ENCODE peak calls at places on chromosomes 16 and 17, in nine cellular contexts. C is brain microvascular endothelial cell, I is heart left ventricle, R is PC-3, A is sigmoid colon, K is cardiac muscle cell, J is upper lobe of right lung, V is lower leg skin, W is heart right ventricle. X is an unnamed sample.

GRCh38 chr17:11871773-11872172 is 125.5 kb downstream of the ZNF18 start:
- DNase-seq in J (no peak), V (no peak), K (no peak), W (no peak), R (no peak), C (no peak), A (no peak), I (no peak), X (no peak)

GRCh38 chr17:35257080-35257701 is 14.3 kb downstream of the SLFN5 start:
- DNase-seq in J (no peak), K (peak), W (peak), C (peak), I (no peak), V (no peak), A (peak), R (peak), X (peak)

GRCh38 chr17:42202696-42203095 is 8.4 kb upstream of the GHDC start:
- DNase-seq in V (no peak), J (no peak), R (no peak), C (no peak), K (no peak), I (no peak), A (no peak), W (no peak), X (no peak)

GRCh38 chr16:55056585-55057520 is 126.2 kb downstream of the IRX5 start:
- DNase-seq in W (no peak), R (no peak), K (peak), J (peak), C (no peak), V (peak), I (no peak), A (peak), X (no peak)

GRCh38 chr16:87575027-87575804 is 27.1 kb upstream of the JPH3 start:
- DNase-seq in A (no peak), J (no peak), V (no peak), I (no peak), W (no peak), C (no peak), R (no peak), K (peak), X (no peak)

GRCh38 chr16:85908444-85908843 is 9.5 kb downstream of the IRF8 start:
- DNase-seq in C (no peak), W (no peak), I (no peak), J (no peak), A (peak), V (no peak), R (no peak), K (no peak), X (no peak)

GRCh38 chr17:59632398-59632797 is 12.7 kb downstream of the CLTC start:
- DNase-seq in A (no peak), V (no peak), C (no peak), W (no peak), R (no peak), I (no peak), J (no peak), K (no peak), X (no peak)

GRCh38 chr17:28716740-28717577 is 709 bp downstream of the RAB34 start:
- DNase-seq in J (peak), I (no peak), C (peak), W (peak), K (peak), V (peak), R (peak), A (peak), X (no peak)

GRCh38 chr16:51538707-51539604 is 387.9 kb upstream of the SALL1 start:
- DNase-seq in V (no peak), R (peak), I (no peak), W (no peak), C (peak), A (no peak), J (no peak), K (peak), X (no peak)

DNA sequence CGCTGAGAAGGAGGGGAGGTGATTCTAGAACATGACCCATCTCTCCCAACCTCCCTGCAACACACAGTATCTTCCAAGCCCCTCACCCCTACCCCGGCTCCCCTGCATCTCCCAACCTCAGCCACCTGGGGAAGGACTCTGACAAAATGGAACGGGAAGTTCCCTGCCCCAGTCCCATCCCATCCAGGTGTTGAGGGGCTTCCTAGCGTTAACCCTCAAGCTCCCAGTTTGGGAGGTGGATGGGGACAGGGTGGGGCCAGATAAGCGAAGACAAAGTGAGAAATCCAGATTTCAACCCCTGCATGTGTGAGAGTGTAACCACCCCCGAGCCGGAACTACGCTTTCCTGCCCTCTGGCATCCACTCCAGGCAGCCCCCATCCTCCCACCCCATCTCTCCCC is 1.8 kb downstream of the ZSCAN10 start:
- DNase-seq in K (no peak), I (no peak), A (no peak), J (no peak), C (no peak), V (no peak), R (no peak), W (no peak), X (no peak)
- H3K4me3 ChIP-seq in K (no peak), I (no peak), A (no peak), J (no peak), C (no peak), V (no peak), R (no peak), W (no peak), X (no peak)

GRCh38 chr16:1764971-1765370 is 6.4 kb downstream of the NME3 start:
- DNase-seq in V (no peak), A (no peak), R (no peak), I (no peak), W (no peak), K (no peak), J (no peak), C (no peak), X (no peak)

GRCh38 chr16:1765826-1766225 is 5.5 kb downstream of the NME3 start:
- DNase-seq in R (no peak), J (no peak), A (no peak), V (no peak), I (no peak), K (no peak), C (no peak), W (no peak), X (no peak)

GRCh38 chr16:1762879-1763520 is 8.3 kb downstream of the NME3 start:
- DNase-seq in J (no peak), I (no peak), C (no peak), A (no peak), R (no peak), V (no peak), K (no peak), W (no peak), X (peak)

GRCh38 chr16:1762196-1762878 is 9.0 kb downstream of the NME3 start:
- DNase-seq in V (no peak), J (no peak), A (no peak), R (no peak), I (no peak), K (no peak), C (no peak), W (no peak), X (no peak)

DNA sequence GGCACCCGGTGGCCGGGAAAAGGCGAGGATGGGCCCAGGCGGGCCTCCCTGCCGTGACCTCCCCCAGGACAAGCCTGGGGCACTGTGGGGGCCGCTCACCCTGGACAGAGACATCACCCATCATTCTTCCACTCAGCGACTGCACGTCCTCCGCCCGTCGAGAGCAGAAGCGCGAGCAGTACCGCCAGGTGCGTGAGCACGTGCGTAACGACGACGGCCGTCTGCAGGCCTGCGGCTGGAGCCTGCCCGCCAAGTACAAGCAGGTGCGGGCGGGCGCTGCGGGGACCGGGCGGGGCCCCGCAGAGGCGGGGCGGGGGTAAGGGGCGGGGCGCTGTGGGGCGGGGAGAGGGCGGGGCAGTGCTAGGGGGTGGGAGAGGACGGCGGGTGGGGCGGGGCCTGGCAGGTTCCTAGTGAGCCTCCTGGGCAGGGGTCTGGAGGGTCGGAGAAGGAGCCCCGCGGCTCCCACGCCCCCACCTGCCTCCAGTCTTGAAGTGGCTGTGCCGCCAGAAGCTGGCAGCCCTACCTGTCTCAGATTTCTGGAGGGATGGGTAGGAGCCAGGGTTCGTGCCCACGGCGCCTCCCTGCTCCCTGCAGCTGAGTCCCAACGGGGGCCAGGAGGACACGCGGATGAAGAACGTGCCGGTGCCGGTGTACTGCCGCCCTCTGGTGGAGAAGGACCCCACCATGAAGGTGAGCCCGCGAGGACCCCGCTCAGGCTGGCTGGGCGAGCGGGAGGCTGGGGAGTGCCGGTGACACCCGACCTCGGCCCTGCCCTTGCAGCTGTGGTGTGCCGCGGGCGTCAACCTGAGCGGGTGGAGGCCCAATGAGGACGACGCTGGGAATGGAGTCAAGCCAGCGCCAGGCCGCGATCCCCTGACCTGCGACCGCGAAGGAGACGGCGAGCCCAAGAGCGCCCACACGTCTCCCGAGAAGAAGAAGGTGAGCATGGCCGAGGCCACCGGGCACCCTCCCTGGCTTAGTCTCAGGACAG is 7.5 kb downstream of the NME3 start:
- DNase-seq in R (no peak), V (no peak), K (peak), J (no peak), C (no peak), I (no peak), A (no peak), W (no peak), X (no peak)
- TF ChIP-seq CTCF in R (peak), V (no peak), K (peak), J (peak), C (peak), I (peak), A (peak), W (peak), X (no peak)

GRCh38 chr16:79110242-79110641 is 490.3 kb downstream of the MAF start:
- DNase-seq in W (no peak), K (no peak), R (no peak), C (no peak), A (no peak), J (no peak), V (no peak), I (no peak), X (no peak)

GRCh38 chr16:79114759-79115158 is 485.8 kb downstream of the MAF start:
- DNase-seq in W (no peak), J (no peak), R (no peak), K (no peak), I (no peak), A (no peak), C (no peak), V (peak), X (no peak)

DNA sequence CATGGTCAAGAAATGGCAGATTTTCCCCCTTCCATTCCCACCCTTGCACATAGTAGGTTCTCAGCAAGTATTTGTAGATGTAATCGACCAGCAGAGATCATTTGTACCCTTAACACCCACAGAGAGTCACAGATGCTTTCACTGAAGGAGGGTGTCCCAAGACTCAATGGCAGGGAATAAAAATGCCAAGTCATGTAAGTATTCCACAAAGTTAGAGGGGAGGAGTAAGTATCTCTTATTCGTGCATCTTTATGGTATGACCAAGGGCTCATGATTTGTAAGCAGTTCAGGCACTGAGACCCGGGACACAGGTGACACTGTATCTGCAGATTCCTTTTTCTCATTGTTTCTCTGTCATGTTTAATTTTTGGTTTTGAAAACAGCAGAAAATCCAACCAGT is 489.6 kb downstream of the MAF start:
- DNase-seq in W (no peak), R (no peak), V (no peak), I (no peak), C (no peak), J (no peak), A (no peak), K (no peak), X (no peak)
- H3K4me3 ChIP-seq in W (no peak), R (no peak), V (no peak), I (no peak), C (no peak), J (no peak), A (no peak), K (no peak), X (no peak)

DNA sequence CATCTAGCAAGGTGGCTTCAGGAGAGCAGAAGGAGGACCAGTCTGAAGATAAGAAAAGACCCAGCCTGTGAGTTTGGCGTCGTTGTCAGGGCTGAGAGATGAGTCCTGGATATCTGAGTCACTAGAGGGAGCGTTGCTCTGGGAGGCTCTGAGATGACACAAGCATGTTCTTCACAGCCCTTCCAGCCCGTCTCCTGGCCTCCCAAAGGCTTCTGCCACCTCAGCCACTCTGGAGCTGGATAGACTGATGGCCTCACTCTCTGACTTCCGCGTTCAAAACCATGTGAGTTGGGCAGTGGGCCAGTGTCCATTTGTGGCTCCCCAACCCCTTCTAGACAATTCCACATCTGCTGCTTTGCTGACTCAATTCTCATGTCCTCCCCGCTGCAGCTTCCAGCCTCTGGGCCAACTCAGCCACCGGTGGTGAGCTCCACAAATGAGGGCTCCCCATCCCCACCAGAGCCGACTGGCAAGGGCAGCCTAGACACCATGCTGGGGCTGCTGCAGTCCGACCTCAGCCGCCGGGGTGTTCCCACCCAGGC is 2.3 kb downstream of the TGFB1I1 start:
- DNase-seq in W (no peak), C (peak), I (no peak), K (peak), J (no peak), R (no peak), A (no peak), V (no peak), X (no peak)
- TF ChIP-seq CTCF in W (no peak), C (no peak), I (no peak), K (no peak), J (no peak), R (no peak), A (no peak), V (no peak), X (no peak)

X was measured in pancreas.